ENCODE peak calls at places on chromosomes 4 and X, in six cellular contexts. L is spleen, C is IMR-90, R is SK-N-MC, X is PC-3, W is sigmoid colon. B is an unnamed sample.

GRCh38 chr4:6767725-6768538 is 14.6 kb upstream of the KIAA0232 start:
- DNase-seq in L (no peak), C (no peak), R (no peak), X (no peak), W (peak; percentile 53), B (no peak)

GRCh38 chrX:28625223-28625622 is 38.0 kb downstream of the IL1RAPL1 start:
- DNase-seq in L (no peak), C (no peak), R (no peak), X (no peak), W (no peak), B (no peak)

GRCh38 chr4:163493643-163494359 is 689 bp upstream of the TMA16 start:
- DNase-seq in L (peak; percentile 87), C (no peak), R (no peak), X (no peak), W (no peak), B (no peak)

GRCh38 chrX:118566359-118566758 is 70.7 kb downstream of the DOCK11 start:
- DNase-seq in L (no peak), C (peak; percentile 15), R (peak; percentile 66), X (peak; percentile 9), W (no peak), B (no peak)

GRCh38 chr4:17636696-17637351 is 22.4 kb downstream of the MED28 start:
- DNase-seq in L (peak; percentile 89), C (peak; percentile 69), R (no peak), X (peak; percentile 74), W (peak; percentile 84), B (no peak)

GRCh38 chr4:78059524-78059889 is 2.4 kb downstream of the FRAS1 start:
- DNase-seq in L (no peak), C (peak; percentile 45), R (peak; percentile 57), X (peak; percentile 84), W (peak; percentile 70), B (no peak)

GRCh38 chr4:163694385-163694784 is 199.9 kb downstream of the TMA16 start:
- DNase-seq in L (no peak), C (peak; percentile 89), R (no peak), X (peak; percentile 77), W (no peak), B (no peak)

GRCh38 chr4:150874386-150875226 is 140.5 kb downstream of the LRBA start:
- DNase-seq in L (no peak), C (no peak), R (no peak), X (no peak), W (no peak), B (no peak)

GRCh38 chr4:8705161-8706145 is 112.9 kb downstream of the CPZ start:
- DNase-seq in L (peak; percentile 61), C (no peak), R (no peak), X (no peak), W (peak; percentile 54), B (no peak)

GRCh38 chr4:138910201-138910913 is 105.2 kb upstream of the NOCT start:
- DNase-seq in L (no peak), C (peak; percentile 55), R (no peak), X (peak; percentile 61), W (no peak), B (peak; percentile 43)

GRCh38 chr4:185469539-185470154 is 1.9 kb downstream of the CCDC110 start:
- DNase-seq in L (peak; percentile 77), C (no peak), R (no peak), X (no peak), W (peak; percentile 65), B (no peak)

GRCh38 chr4:1055721-1056590 is 44.5 kb downstream of the FGFRL1 start:
- DNase-seq in L (peak; percentile 96), C (peak; percentile 48), R (no peak), X (no peak), W (peak; percentile 66), B (no peak)

GRCh38 chrX:149563359-149563758 is 13.6 kb upstream of the HSFX3 start:
- DNase-seq in L (no peak), C (no peak), R (no peak), X (no peak), W (no peak), B (no peak)

GRCh38 chr4:26047795-26048194 is 133.8 kb downstream of the SMIM20 start:
- DNase-seq in L (no peak), C (no peak), R (no peak), X (no peak), W (peak; percentile 45), B (no peak)

GRCh38 chr4:119212964-119213606 is 572 bp downstream of the USP53 start:
- DNase-seq in L (peak; percentile 94), C (peak; percentile 94), R (no peak), X (peak; percentile 78), W (peak; percentile 95), B (peak; percentile 72)

GRCh38 chrX:40106677-40107290 is 9.0 kb upstream of the BCOR start:
- DNase-seq in L (no peak), C (no peak), R (no peak), X (no peak), W (no peak), B (no peak)

GRCh38 chr4:113635739-113636437 is 125.7 kb downstream of the CAMK2D start:
- DNase-seq in L (no peak), C (peak; percentile 86), R (no peak), X (peak; percentile 49), W (no peak), B (no peak)

GRCh38 chr4:112086036-112086434 is 59.2 kb upstream of the FAM241A start:
- DNase-seq in L (no peak), C (no peak), R (no peak), X (peak; percentile 21), W (no peak), B (no peak)

GRCh38 chr4:87567191-87567590 is 38.0 kb upstream of the SPARCL1 start:
- DNase-seq in L (no peak), C (no peak), R (no peak), X (peak; percentile 48), W (no peak), B (no peak)

GRCh38 chr4:100357542-100357941 is 160.3 kb downstream of the EMCN start:
- DNase-seq in L (no peak), C (no peak), R (no peak), X (no peak), W (no peak), B (no peak)

GRCh38 chr4:164771088-164771487 is 17.2 kb downstream of the SMIM31 start:
- DNase-seq in L (no peak), C (no peak), R (peak; percentile 82), X (no peak), W (no peak), B (no peak)

GRCh38 chr4:96186593-96186992 is 346.7 kb downstream of the PDHA2 start:
- DNase-seq in L (no peak), C (no peak), R (no peak), X (no peak), W (no peak), B (no peak)

GRCh38 chr4:165784672-165785071 is 88.4 kb upstream of the TLL1 start:
- DNase-seq in L (no peak), C (no peak), R (no peak), X (peak; percentile 6), W (no peak), B (no peak)

GRCh38 chr4:78612398-78613005 is 60.9 kb downstream of the ANXA3 start:
- DNase-seq in L (no peak), C (peak; percentile 61), R (no peak), X (peak; percentile 54), W (no peak), B (no peak)

GRCh38 chr4:70778888-70779422 is 57.2 kb downstream of the RUFY3 start:
- DNase-seq in L (no peak), C (peak; percentile 92), R (no peak), X (no peak), W (no peak), B (no peak)
- H3K27ac ChIP-seq in L (peak overlapping the region; percentile 24), C (no peak overlapping the region), R (no peak overlapping the region), X (no peak overlapping the region), W (peak overlapping the region; percentile 53), B (no peak overlapping the region)

GRCh38 chr4:53748328-53748772 is 157.1 kb upstream of the LNX1 start:
- DNase-seq in L (peak; percentile 84), C (no peak), R (no peak), X (no peak), W (no peak), B (no peak)

GRCh38 chr4:53744446-53745160 is 153.3 kb upstream of the LNX1 start:
- DNase-seq in L (no peak), C (no peak), R (no peak), X (no peak), W (no peak), B (no peak)

GRCh38 chr4:53747401-53747800 is 156.1 kb upstream of the LNX1 start:
- DNase-seq in L (no peak), C (no peak), R (no peak), X (no peak), W (no peak), B (no peak)
- H3K27ac ChIP-seq in L (no peak overlapping the region), C (no peak overlapping the region), R (no peak overlapping the region), X (no peak overlapping the region), W (no peak overlapping the region), B (no peak overlapping the region)

GRCh38 chrX:72057844-72058243 is 73.9 kb downstream of the RTL5 start:
- DNase-seq in L (no peak), C (no peak), R (no peak), X (no peak), W (no peak), B (no peak)

GRCh38 chrX:72062890-72063289 is 68.8 kb downstream of the RTL5 start:
- DNase-seq in L (no peak), C (no peak), R (no peak), X (no peak), W (peak; percentile 84), B (no peak)

GRCh38 chrX:72060196-72060974 is 71.3 kb downstream of the RTL5 start:
- DNase-seq in L (no peak), C (peak; percentile 5), R (no peak), X (no peak), W (no peak), B (no peak)

GRCh38 chrX:72057331-72057730 is 74.4 kb downstream of the RTL5 start:
- DNase-seq in L (no peak), C (no peak), R (no peak), X (no peak), W (no peak), B (no peak)

GRCh38 chrX:72061091-72061490 is 70.6 kb downstream of the RTL5 start:
- DNase-seq in L (no peak), C (no peak), R (no peak), X (no peak), W (no peak), B (no peak)
- H3K27ac ChIP-seq in L (no peak overlapping the region), C (no peak overlapping the region), R (no peak overlapping the region), X (no peak overlapping the region), W (peak overlapping the region; percentile 82), B (no peak overlapping the region)

GRCh38 chrX:47097018-47097417 is 18.8 kb downstream of the RGN start:
- DNase-seq in L (no peak), C (no peak), R (no peak), X (no peak), W (no peak), B (no peak)
- H3K27ac ChIP-seq in L (no peak overlapping the region), C (no peak overlapping the region), R (no peak overlapping the region), X (no peak overlapping the region), W (no peak overlapping the region), B (no peak overlapping the region)